ENCODE peak calls at places on chromosomes 1 and 21, in ten cellular contexts. One of them, this sample, is unnamed.

GRCh38 chr1:26281971-26282693 is 2.2 kb downstream of the SH3BGRL3 start:
- DNase-seq in Panc1: no peak
- DNase-seq in NCI-H2029: no peak
- DNase-seq in osteoblast: peak
- DNase-seq in HuH-7.5: no peak
- DNase-seq in mesothelial cell of epicardium: no peak
- DNase-seq in non-pigmented ciliary epithelial cell: no peak
- DNase-seq in kidney epithelial cell: no peak
- DNase-seq in mucosa of descending colon: peak
- DNase-seq in iris pigment epithelial cell: peak
- DNase-seq in this sample: no peak

GRCh38 chr1:64495878-64496277 is 25.9 kb downstream of the CACHD1 start:
- DNase-seq in osteoblast: no peak
- DNase-seq in non-pigmented ciliary epithelial cell: no peak
- DNase-seq in kidney epithelial cell: no peak
- DNase-seq in HuH-7.5: no peak
- DNase-seq in mesothelial cell of epicardium: no peak
- DNase-seq in NCI-H2029: peak
- DNase-seq in mucosa of descending colon: no peak
- DNase-seq in iris pigment epithelial cell: no peak
- DNase-seq in Panc1: no peak
- DNase-seq in this sample: peak

GRCh38 chr1:40739455-40740008 is 44.1 kb upstream of the KCNQ4 start:
- DNase-seq in non-pigmented ciliary epithelial cell: no peak
- DNase-seq in kidney epithelial cell: no peak
- DNase-seq in mesothelial cell of epicardium: no peak
- DNase-seq in iris pigment epithelial cell: no peak
- DNase-seq in osteoblast: no peak
- DNase-seq in Panc1: no peak
- DNase-seq in NCI-H2029: no peak
- DNase-seq in mucosa of descending colon: no peak
- DNase-seq in HuH-7.5: no peak
- DNase-seq in this sample: no peak

GRCh38 chr1:91949356-91949699 is at the start of gene BRDT:
- DNase-seq in NCI-H2029: no peak
- DNase-seq in mucosa of descending colon: no peak
- DNase-seq in non-pigmented ciliary epithelial cell: no peak
- DNase-seq in HuH-7.5: no peak
- DNase-seq in iris pigment epithelial cell: no peak
- DNase-seq in osteoblast: no peak
- DNase-seq in Panc1: no peak
- DNase-seq in kidney epithelial cell: no peak
- DNase-seq in mesothelial cell of epicardium: no peak
- DNase-seq in this sample: no peak

GRCh38 chr1:56360021-56360420 is 219.3 kb downstream of the PLPP3 start:
- DNase-seq in non-pigmented ciliary epithelial cell: peak
- DNase-seq in mesothelial cell of epicardium: no peak
- DNase-seq in NCI-H2029: no peak
- DNase-seq in kidney epithelial cell: no peak
- DNase-seq in Panc1: no peak
- DNase-seq in mucosa of descending colon: no peak
- DNase-seq in iris pigment epithelial cell: peak
- DNase-seq in osteoblast: peak
- DNase-seq in HuH-7.5: no peak
- DNase-seq in this sample: no peak

GRCh38 chr1:153728305-153729066 is 636 bp downstream of the INTS3 start:
- DNase-seq in mucosa of descending colon: peak
- DNase-seq in non-pigmented ciliary epithelial cell: no peak
- DNase-seq in osteoblast: peak
- DNase-seq in Panc1: no peak
- DNase-seq in kidney epithelial cell: no peak
- DNase-seq in mesothelial cell of epicardium: peak
- DNase-seq in HuH-7.5: peak
- DNase-seq in iris pigment epithelial cell: peak
- DNase-seq in NCI-H2029: peak
- DNase-seq in this sample: peak

GRCh38 chr1:93109578-93109977 is 30.5 kb downstream of the MTF2 start:
- DNase-seq in mucosa of descending colon: no peak
- DNase-seq in Panc1: no peak
- DNase-seq in NCI-H2029: no peak
- DNase-seq in HuH-7.5: no peak
- DNase-seq in osteoblast: no peak
- DNase-seq in mesothelial cell of epicardium: no peak
- DNase-seq in kidney epithelial cell: no peak
- DNase-seq in iris pigment epithelial cell: no peak
- DNase-seq in non-pigmented ciliary epithelial cell: no peak
- DNase-seq in this sample: no peak

GRCh38 chr1:96966536-96967138 is 245.1 kb downstream of the PTBP2 start:
- DNase-seq in mesothelial cell of epicardium: peak
- DNase-seq in HuH-7.5: no peak
- DNase-seq in NCI-H2029: peak
- DNase-seq in Panc1: peak
- DNase-seq in non-pigmented ciliary epithelial cell: peak
- DNase-seq in mucosa of descending colon: peak
- DNase-seq in iris pigment epithelial cell: peak
- DNase-seq in kidney epithelial cell: peak
- DNase-seq in osteoblast: no peak
- DNase-seq in this sample: peak

GRCh38 chr1:98327151-98327918 is 334.2 kb upstream of the SNX7 start:
- DNase-seq in non-pigmented ciliary epithelial cell: no peak
- DNase-seq in mucosa of descending colon: no peak
- DNase-seq in osteoblast: no peak
- DNase-seq in HuH-7.5: no peak
- DNase-seq in NCI-H2029: no peak
- DNase-seq in Panc1: no peak
- DNase-seq in mesothelial cell of epicardium: no peak
- DNase-seq in iris pigment epithelial cell: peak
- DNase-seq in kidney epithelial cell: no peak
- DNase-seq in this sample: no peak

GRCh38 chr21:31366825-31367224 is 22.8 kb upstream of the TIAM1 start:
- DNase-seq in HuH-7.5: no peak
- DNase-seq in NCI-H2029: peak
- DNase-seq in osteoblast: peak
- DNase-seq in kidney epithelial cell: peak
- DNase-seq in non-pigmented ciliary epithelial cell: peak
- DNase-seq in Panc1: peak
- DNase-seq in mucosa of descending colon: no peak
- DNase-seq in iris pigment epithelial cell: peak
- DNase-seq in mesothelial cell of epicardium: no peak
- DNase-seq in this sample: no peak

GRCh38 chr1:12007204-12007603 is 12.1 kb upstream of the MIIP start:
- DNase-seq in mesothelial cell of epicardium: no peak
- DNase-seq in kidney epithelial cell: no peak
- DNase-seq in non-pigmented ciliary epithelial cell: no peak
- DNase-seq in Panc1: no peak
- DNase-seq in osteoblast: peak
- DNase-seq in NCI-H2029: no peak
- DNase-seq in mucosa of descending colon: no peak
- DNase-seq in iris pigment epithelial cell: no peak
- DNase-seq in HuH-7.5: no peak
- DNase-seq in this sample: no peak

GRCh38 chr21:40386301-40386911 is 460.6 kb downstream of the DSCAM start:
- DNase-seq in NCI-H2029: no peak
- DNase-seq in Panc1: no peak
- DNase-seq in non-pigmented ciliary epithelial cell: no peak
- DNase-seq in mucosa of descending colon: peak
- DNase-seq in osteoblast: peak
- DNase-seq in iris pigment epithelial cell: peak
- DNase-seq in HuH-7.5: no peak
- DNase-seq in mesothelial cell of epicardium: peak
- DNase-seq in kidney epithelial cell: no peak
- DNase-seq in this sample: peak

GRCh38 chr1:110493059-110493458 is 25.9 kb downstream of the KCNA10 start:
- DNase-seq in NCI-H2029: no peak
- DNase-seq in osteoblast: no peak
- DNase-seq in Panc1: no peak
- DNase-seq in non-pigmented ciliary epithelial cell: no peak
- DNase-seq in mesothelial cell of epicardium: no peak
- DNase-seq in kidney epithelial cell: no peak
- DNase-seq in HuH-7.5: no peak
- DNase-seq in iris pigment epithelial cell: no peak
- DNase-seq in mucosa of descending colon: no peak
- DNase-seq in this sample: no peak

GRCh38 chr1:26956321-26956720 is 3.9 kb downstream of the KDF1 start:
- DNase-seq in mucosa of descending colon: no peak
- DNase-seq in mesothelial cell of epicardium: no peak
- DNase-seq in NCI-H2029: no peak
- DNase-seq in osteoblast: no peak
- DNase-seq in kidney epithelial cell: no peak
- DNase-seq in Panc1: no peak
- DNase-seq in non-pigmented ciliary epithelial cell: no peak
- DNase-seq in HuH-7.5: no peak
- DNase-seq in iris pigment epithelial cell: no peak
- DNase-seq in this sample: no peak

GRCh38 chr1:6962956-6963915 is 178.0 kb downstream of the CAMTA1 start:
- DNase-seq in iris pigment epithelial cell: no peak
- DNase-seq in kidney epithelial cell: peak
- DNase-seq in osteoblast: peak
- DNase-seq in mucosa of descending colon: peak
- DNase-seq in NCI-H2029: peak
- DNase-seq in HuH-7.5: no peak
- DNase-seq in Panc1: peak
- DNase-seq in non-pigmented ciliary epithelial cell: no peak
- DNase-seq in mesothelial cell of epicardium: no peak
- DNase-seq in this sample: peak

GRCh38 chr1:145961425-145962156 is 2.8 kb downstream of the ANKRD34A start:
- DNase-seq in Panc1: no peak
- DNase-seq in HuH-7.5: peak
- DNase-seq in NCI-H2029: no peak
- DNase-seq in non-pigmented ciliary epithelial cell: no peak
- DNase-seq in osteoblast: peak
- DNase-seq in mesothelial cell of epicardium: no peak
- DNase-seq in kidney epithelial cell: no peak
- DNase-seq in iris pigment epithelial cell: no peak
- DNase-seq in mucosa of descending colon: peak
- DNase-seq in this sample: no peak

GRCh38 chr1:208851376-208851775 is 607.2 kb upstream of the PLXNA2 start:
- DNase-seq in mesothelial cell of epicardium: no peak
- DNase-seq in iris pigment epithelial cell: no peak
- DNase-seq in non-pigmented ciliary epithelial cell: no peak
- DNase-seq in osteoblast: no peak
- DNase-seq in HuH-7.5: no peak
- DNase-seq in mucosa of descending colon: no peak
- DNase-seq in NCI-H2029: no peak
- DNase-seq in Panc1: no peak
- DNase-seq in kidney epithelial cell: no peak
- DNase-seq in this sample: no peak

This sample was measured in small intestine.